ENCODE peak calls at places on chromosomes 6 and 20, in ten cellular contexts. One of them, this sample, is unnamed.

GRCh38 chr6:23170044-23170443 is 600.7 kb downstream of the HDGFL1 start:
- DNase-seq in thoracic aorta: no peak
- DNase-seq in HFFc6: no peak
- DNase-seq in HFF-Myc: no peak
- DNase-seq in NB4: no peak
- DNase-seq in K562: no peak
- DNase-seq in foreskin fibroblast: no peak
- DNase-seq in coronary artery: no peak
- DNase-seq in uterus: no peak
- DNase-seq in GM13976: no peak
- DNase-seq in this sample: no peak

GRCh38 chr20:25372584-25373336 is 17.9 kb downstream of the ABHD12 start:
- DNase-seq in thoracic aorta: no peak
- DNase-seq in HFFc6: peak; percentile 98
- DNase-seq in HFF-Myc: peak; percentile 87
- DNase-seq in NB4: peak; percentile 37
- DNase-seq in K562: no peak
- DNase-seq in foreskin fibroblast: peak; percentile 92
- DNase-seq in coronary artery: no peak
- DNase-seq in uterus: no peak
- DNase-seq in GM13976: no peak
- DNase-seq in this sample: peak; percentile 97

GRCh38 chr20:46751856-46752255 is 42.4 kb downstream of the SLC2A10 start:
- DNase-seq in thoracic aorta: no peak
- DNase-seq in HFFc6: peak; percentile 56
- DNase-seq in HFF-Myc: no peak
- DNase-seq in NB4: no peak
- DNase-seq in K562: peak; percentile 27
- DNase-seq in foreskin fibroblast: peak; percentile 20
- DNase-seq in coronary artery: no peak
- DNase-seq in uterus: no peak
- DNase-seq in GM13976: no peak
- DNase-seq in this sample: no peak

GRCh38 chr6:45900808-45901752 is 114.6 kb downstream of the CLIC5 start:
- DNase-seq in thoracic aorta: no peak
- DNase-seq in HFFc6: peak; percentile 14
- DNase-seq in HFF-Myc: no peak
- DNase-seq in NB4: no peak
- DNase-seq in K562: no peak
- DNase-seq in foreskin fibroblast: no peak
- DNase-seq in coronary artery: no peak
- DNase-seq in uterus: no peak
- DNase-seq in GM13976: no peak
- DNase-seq in this sample: peak; percentile 21

GRCh38 chr6:136753624-136754023 is 38.7 kb downstream of the MAP3K5 start:
- DNase-seq in thoracic aorta: no peak
- DNase-seq in HFFc6: no peak
- DNase-seq in HFF-Myc: no peak
- DNase-seq in NB4: no peak
- DNase-seq in K562: no peak
- DNase-seq in foreskin fibroblast: no peak
- DNase-seq in coronary artery: no peak
- DNase-seq in uterus: no peak
- DNase-seq in GM13976: no peak
- DNase-seq in this sample: peak; percentile 34

GRCh38 chr6:117590447-117590846 is 11.9 kb downstream of the GOPC start:
- DNase-seq in thoracic aorta: no peak
- DNase-seq in HFFc6: no peak
- DNase-seq in HFF-Myc: no peak
- DNase-seq in NB4: no peak
- DNase-seq in K562: no peak
- DNase-seq in foreskin fibroblast: no peak
- DNase-seq in coronary artery: no peak
- DNase-seq in uterus: no peak
- DNase-seq in GM13976: no peak
- DNase-seq in this sample: no peak

GRCh38 chr20:63475209-63475608 is 2.8 kb upstream of the KCNQ2 start:
- DNase-seq in thoracic aorta: no peak
- DNase-seq in HFFc6: peak; percentile 19
- DNase-seq in HFF-Myc: no peak
- DNase-seq in NB4: peak; percentile 55
- DNase-seq in K562: peak; percentile 59
- DNase-seq in foreskin fibroblast: peak; percentile 20
- DNase-seq in coronary artery: no peak
- DNase-seq in uterus: no peak
- DNase-seq in GM13976: no peak
- DNase-seq in this sample: peak; percentile 8

GRCh38 chr6:52566853-52567279 is 10.0 kb downstream of the TRAM2 start:
- DNase-seq in thoracic aorta: no peak
- DNase-seq in HFFc6: peak; percentile 100
- DNase-seq in HFF-Myc: peak; percentile 37
- DNase-seq in NB4: no peak
- DNase-seq in K562: no peak
- DNase-seq in foreskin fibroblast: peak; percentile 99
- DNase-seq in coronary artery: no peak
- DNase-seq in uterus: no peak
- DNase-seq in GM13976: no peak
- DNase-seq in this sample: peak; percentile 79

GRCh38 chr20:1949711-1950110 is 44.1 kb downstream of the PDYN start:
- DNase-seq in thoracic aorta: no peak
- DNase-seq in HFFc6: no peak
- DNase-seq in HFF-Myc: no peak
- DNase-seq in NB4: no peak
- DNase-seq in K562: no peak
- DNase-seq in foreskin fibroblast: no peak
- DNase-seq in coronary artery: no peak
- DNase-seq in uterus: no peak
- DNase-seq in GM13976: no peak
- DNase-seq in this sample: no peak

GRCh38 chr20:50366270-50367103 is 143.7 kb upstream of the PTPN1 start:
- DNase-seq in thoracic aorta: no peak
- DNase-seq in HFFc6: no peak
- DNase-seq in HFF-Myc: no peak
- DNase-seq in NB4: no peak
- DNase-seq in K562: no peak
- DNase-seq in foreskin fibroblast: peak; percentile 85
- DNase-seq in coronary artery: no peak
- DNase-seq in uterus: peak; percentile 61
- DNase-seq in GM13976: no peak
- DNase-seq in this sample: peak; percentile 51

GRCh38 chr6:170289971-170290305 is 940 bp downstream of the DLL1 start:
- DNase-seq in thoracic aorta: no peak
- DNase-seq in HFFc6: no peak
- DNase-seq in HFF-Myc: no peak
- DNase-seq in NB4: no peak
- DNase-seq in K562: no peak
- DNase-seq in foreskin fibroblast: no peak
- DNase-seq in coronary artery: peak; percentile 71
- DNase-seq in uterus: no peak
- DNase-seq in GM13976: no peak
- DNase-seq in this sample: no peak
- TF ChIP-seq CTCF in thoracic aorta: no peak
- TF ChIP-seq CTCF in HFFc6: no peak
- TF ChIP-seq CTCF in HFF-Myc: no peak
- TF ChIP-seq CTCF in NB4: no peak
- TF ChIP-seq CTCF in K562: no peak
- TF ChIP-seq CTCF in foreskin fibroblast: no peak
- TF ChIP-seq CTCF in coronary artery: no peak
- TF ChIP-seq CTCF in uterus: no peak
- TF ChIP-seq CTCF in GM13976: no peak
- TF ChIP-seq CTCF in this sample: no peak

GRCh38 chr20:52441708-52442107 is 250.1 kb upstream of the ZFP64 start:
- DNase-seq in thoracic aorta: no peak
- DNase-seq in HFFc6: no peak
- DNase-seq in HFF-Myc: no peak
- DNase-seq in NB4: no peak
- DNase-seq in K562: no peak
- DNase-seq in foreskin fibroblast: no peak
- DNase-seq in coronary artery: no peak
- DNase-seq in uterus: no peak
- DNase-seq in GM13976: no peak
- DNase-seq in this sample: no peak

GRCh38 chr20:52434453-52434852 is 242.9 kb upstream of the ZFP64 start:
- DNase-seq in thoracic aorta: no peak
- DNase-seq in HFFc6: no peak
- DNase-seq in HFF-Myc: no peak
- DNase-seq in NB4: no peak
- DNase-seq in K562: no peak
- DNase-seq in foreskin fibroblast: no peak
- DNase-seq in coronary artery: no peak
- DNase-seq in uterus: no peak
- DNase-seq in GM13976: no peak
- DNase-seq in this sample: no peak

GRCh38 chr20:52434041-52434425 is 242.5 kb upstream of the ZFP64 start:
- DNase-seq in thoracic aorta: no peak
- DNase-seq in HFFc6: no peak
- DNase-seq in HFF-Myc: no peak
- DNase-seq in NB4: no peak
- DNase-seq in K562: no peak
- DNase-seq in foreskin fibroblast: no peak
- DNase-seq in coronary artery: no peak
- DNase-seq in uterus: no peak
- DNase-seq in GM13976: no peak
- DNase-seq in this sample: no peak

GRCh38 chr20:52439385-52439784 is 247.8 kb upstream of the ZFP64 start:
- DNase-seq in thoracic aorta: no peak
- DNase-seq in HFFc6: no peak
- DNase-seq in HFF-Myc: no peak
- DNase-seq in NB4: no peak
- DNase-seq in K562: no peak
- DNase-seq in foreskin fibroblast: no peak
- DNase-seq in coronary artery: no peak
- DNase-seq in uterus: no peak
- DNase-seq in GM13976: no peak
- DNase-seq in this sample: no peak

DNA sequence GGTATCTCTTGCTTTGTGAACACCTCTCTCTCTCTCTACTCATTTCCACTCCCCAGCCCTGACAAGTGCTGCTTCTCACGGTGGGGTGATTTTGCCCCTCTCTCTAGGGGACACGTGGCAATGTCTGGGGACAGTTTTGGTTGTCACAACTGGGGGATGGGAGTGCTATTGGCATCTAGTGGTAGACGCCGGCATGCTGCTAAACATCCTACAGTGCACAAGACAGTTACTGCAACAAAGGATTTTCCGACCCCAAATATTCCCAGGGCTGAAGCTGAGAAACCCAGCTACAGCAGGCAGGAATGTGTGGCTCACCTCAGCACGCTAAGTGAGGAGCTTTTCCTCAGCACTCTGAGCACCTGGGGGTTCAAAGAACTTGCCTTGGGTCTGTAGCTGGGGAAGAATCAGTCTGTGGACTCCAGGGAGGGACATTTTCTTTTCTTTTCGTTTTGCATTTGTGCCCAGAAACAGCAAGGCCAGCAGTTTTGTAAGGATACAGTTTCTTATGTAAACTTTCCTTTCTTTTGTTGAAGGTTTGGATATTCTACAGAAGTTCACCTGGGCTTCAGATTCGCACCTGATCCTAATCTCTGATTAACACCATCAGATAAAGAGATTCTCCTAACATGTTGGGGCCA is 246.9 kb upstream of the ZFP64 start:
- DNase-seq in thoracic aorta: no peak
- DNase-seq in HFFc6: no peak
- DNase-seq in HFF-Myc: no peak
- DNase-seq in NB4: no peak
- DNase-seq in K562: no peak
- DNase-seq in foreskin fibroblast: no peak
- DNase-seq in coronary artery: no peak
- DNase-seq in uterus: no peak
- DNase-seq in GM13976: no peak
- DNase-seq in this sample: no peak
- TF ChIP-seq CTCF in thoracic aorta: no peak
- TF ChIP-seq CTCF in HFFc6: no peak
- TF ChIP-seq CTCF in HFF-Myc: no peak
- TF ChIP-seq CTCF in NB4: no peak
- TF ChIP-seq CTCF in K562: no peak
- TF ChIP-seq CTCF in foreskin fibroblast: no peak
- TF ChIP-seq CTCF in coronary artery: no peak
- TF ChIP-seq CTCF in uterus: no peak
- TF ChIP-seq CTCF in GM13976: no peak
- TF ChIP-seq CTCF in this sample: no peak

GRCh38 chr20:38649275-38649891 is 47.8 kb downstream of the ARHGAP40 start:
- DNase-seq in thoracic aorta: no peak
- DNase-seq in HFFc6: peak; percentile 23
- DNase-seq in HFF-Myc: no peak
- DNase-seq in NB4: peak; percentile 49
- DNase-seq in K562: peak; percentile 41
- DNase-seq in foreskin fibroblast: no peak
- DNase-seq in coronary artery: no peak
- DNase-seq in uterus: no peak
- DNase-seq in GM13976: peak; percentile 57
- DNase-seq in this sample: peak; percentile 17
- TF ChIP-seq CTCF in thoracic aorta: no peak
- TF ChIP-seq CTCF in HFFc6: peak; percentile 74
- TF ChIP-seq CTCF in HFF-Myc: peak; percentile 44
- TF ChIP-seq CTCF in NB4: peak; percentile 65
- TF ChIP-seq CTCF in K562: peak; percentile 81
- TF ChIP-seq CTCF in foreskin fibroblast: peak; percentile 52
- TF ChIP-seq CTCF in coronary artery: no peak
- TF ChIP-seq CTCF in uterus: no peak
- TF ChIP-seq CTCF in GM13976: peak; percentile 54
- TF ChIP-seq CTCF in this sample: peak; percentile 65

GRCh38 chr6:3742426-3743344 is 8.8 kb downstream of the PXDC1 start:
- DNase-seq in thoracic aorta: no peak
- DNase-seq in HFFc6: peak; percentile 61
- DNase-seq in HFF-Myc: no peak
- DNase-seq in NB4: peak; percentile 83
- DNase-seq in K562: peak; percentile 89
- DNase-seq in foreskin fibroblast: peak; percentile 60
- DNase-seq in coronary artery: no peak
- DNase-seq in uterus: peak; percentile 84
- DNase-seq in GM13976: peak; percentile 88
- DNase-seq in this sample: peak; percentile 58
- TF ChIP-seq CTCF in thoracic aorta: peak; percentile 93
- TF ChIP-seq CTCF in HFFc6: peak; percentile 100
- TF ChIP-seq CTCF in HFF-Myc: peak; percentile 92
- TF ChIP-seq CTCF in NB4: peak; percentile 79
- TF ChIP-seq CTCF in K562: peak; percentile 96
- TF ChIP-seq CTCF in foreskin fibroblast: peak; percentile 86
- TF ChIP-seq CTCF in coronary artery: peak; percentile 90
- TF ChIP-seq CTCF in uterus: peak; percentile 90
- TF ChIP-seq CTCF in GM13976: peak; percentile 89
- TF ChIP-seq CTCF in this sample: peak; percentile 91

This sample was measured in bronchial epithelial cell.